ENCODE peak calls at places on chromosomes 1 and 21, in eight cellular contexts. W is HCT116, N is GM23338, B is upper lobe of left lung, C is HepG2, F is GM12878, Y is K562, R is Panc1. Q is an unnamed sample. For H3K4me1, the result is how much of the 10 kb centered on the place peaks cover.

GRCh38 chr1:219626865-219627264 is 14.0 kb upstream of the ZC3H11B start:
- ATAC-seq in R (no peak), N (no peak), C (no peak), F (no peak), W (no peak), B (no peak), Y (no peak), Q (no peak)

GRCh38 chr1:242826706-242827336 is 302.3 kb upstream of the PLD5 start:
- ATAC-seq in Y (no peak), B (no peak), F (no peak), N (no peak), R (no peak), C (no peak), W (no peak), Q (no peak)

GRCh38 chr1:56362994-56363770 is 216.2 kb downstream of the PLPP3 start:
- ATAC-seq in R (no peak), C (no peak), B (no peak), W (no peak), F (no peak), Y (no peak), N (no peak), Q (no peak)

GRCh38 chr1:38929476-38929875 is 12.2 kb downstream of the RHBDL2 start:
- ATAC-seq in W (no peak), F (peak), Y (no peak), R (peak), B (no peak), N (peak), C (no peak), Q (no peak)

GRCh38 chr1:51712590-51712989 is 95.7 kb downstream of the OSBPL9 start:
- ATAC-seq in C (no peak), Y (no peak), R (no peak), B (no peak), N (no peak), W (no peak), F (no peak), Q (no peak)

GRCh38 chr1:153728305-153729066 is 636 bp downstream of the INTS3 start:
- ATAC-seq in F (peak), R (no peak), W (no peak), B (peak), C (peak), Y (peak), N (peak), Q (peak)

GRCh38 chr21:24290151-24290833 is 1317.0 kb downstream of the MRPL39 start:
- ATAC-seq in C (no peak), F (peak), R (no peak), W (no peak), N (no peak), Y (no peak), B (no peak), Q (no peak)

GRCh38 chr1:190477687-190478192 is at the start of gene BRINP3:
- ATAC-seq in Y (no peak), W (peak), C (no peak), R (peak), F (no peak), N (no peak), B (no peak), Q (peak)

GRCh38 chr1:221965252-221965651 is 223.4 kb upstream of the DUSP10 start:
- ATAC-seq in W (no peak), N (no peak), F (no peak), Y (no peak), C (no peak), B (peak), R (no peak), Q (no peak)

GRCh38 chr1:194975913-194976312 is 1632.3 kb downstream of the KCNT2 start:
- ATAC-seq in R (peak), N (no peak), B (no peak), Y (no peak), C (no peak), W (peak), F (no peak), Q (no peak)

GRCh38 chr1:233372218-233373125 is 44.9 kb downstream of the MAP3K21 start:
- ATAC-seq in F (no peak), W (no peak), R (no peak), C (no peak), Y (no peak), B (no peak), N (no peak), Q (no peak)

GRCh38 chr1:99704356-99704816 is 58.5 kb downstream of the PALMD start:
- ATAC-seq in C (no peak), R (no peak), N (no peak), F (no peak), B (no peak), Y (peak), W (peak), Q (no peak)

GRCh38 chr1:170790651-170791071 is 126.7 kb downstream of the PRRX1 start:
- ATAC-seq in B (no peak), W (no peak), F (no peak), N (no peak), C (no peak), R (no peak), Y (no peak), Q (no peak)

GRCh38 chr21:25717491-25718139 is 17.1 kb downstream of the ATP5PF start:
- ATAC-seq in W (no peak), R (no peak), F (no peak), Y (peak), N (peak), C (no peak), B (no peak), Q (no peak)

GRCh38 chr1:209607102-209607794 is 23.7 kb downstream of the CAMK1G start:
- ATAC-seq in N (no peak), C (no peak), F (peak), W (no peak), Y (no peak), B (no peak), R (peak), Q (no peak)

GRCh38 chr1:21672478-21673276 is 3.5 kb upstream of the RAP1GAP start:
- ATAC-seq in N (no peak), B (no peak), C (no peak), Y (no peak), F (no peak), R (no peak), W (no peak), Q (no peak)

GRCh38 chr1:170340259-170340658 is 191.7 kb upstream of the GORAB start:
- ATAC-seq in R (no peak), F (no peak), C (no peak), Y (no peak), W (no peak), B (no peak), N (no peak), Q (no peak)

GRCh38 chr21:20856926-20857325 is 141.3 kb upstream of the NCAM2 start:
- ATAC-seq in C (no peak), W (no peak), F (no peak), B (no peak), Y (peak), N (no peak), R (no peak), Q (no peak)

GRCh38 chr1:16158993-16159831 is 3.3 kb upstream of the EPHA2 start:
- ATAC-seq in N (no peak), F (no peak), R (no peak), B (no peak), W (peak), Y (no peak), C (no peak), Q (no peak)

GRCh38 chr1:16163882-16164820 is 8.3 kb upstream of the EPHA2 start:
- ATAC-seq in B (no peak), R (peak), N (no peak), F (no peak), Y (peak), C (peak), W (peak), Q (peak)

GRCh38 chr1:16164821-16165364 is 9.0 kb upstream of the EPHA2 start:
- ATAC-seq in B (no peak), F (no peak), Y (no peak), C (peak), N (no peak), R (no peak), W (no peak), Q (no peak)

GRCh38 chr1:16162163-16162822 is 6.4 kb upstream of the EPHA2 start:
- ATAC-seq in N (peak), C (no peak), Y (peak), W (peak), R (peak), B (no peak), F (peak), Q (no peak)

DNA sequence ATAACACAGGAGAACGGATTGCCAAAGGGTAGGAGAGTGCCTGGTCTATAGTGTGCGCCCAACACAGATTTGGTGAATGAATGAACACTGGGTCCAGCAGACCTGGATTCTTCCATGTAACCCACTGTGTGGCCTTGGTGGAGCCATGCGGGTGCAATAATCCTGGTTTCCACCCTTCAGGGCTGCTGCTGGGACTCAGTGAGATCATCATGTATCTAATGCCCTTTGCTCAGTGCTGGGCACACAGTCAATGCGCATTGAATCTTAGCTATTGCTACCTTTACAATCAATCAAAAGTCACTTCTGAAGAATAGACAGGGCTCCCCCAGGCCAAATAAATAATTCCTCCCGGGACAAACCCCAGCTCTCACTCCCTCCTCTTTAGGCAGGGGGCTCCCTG is 5.8 kb upstream of the EPHA2 start:
- ATAC-seq in F (no peak), R (no peak), B (no peak), N (no peak), Y (no peak), C (no peak), W (no peak), Q (no peak)
- H3K4me1 ChIP-seq in F (under half), R (half or more), B (under half), N (under half), Y (under half), C (under half), W (half or more), Q (under half)

DNA sequence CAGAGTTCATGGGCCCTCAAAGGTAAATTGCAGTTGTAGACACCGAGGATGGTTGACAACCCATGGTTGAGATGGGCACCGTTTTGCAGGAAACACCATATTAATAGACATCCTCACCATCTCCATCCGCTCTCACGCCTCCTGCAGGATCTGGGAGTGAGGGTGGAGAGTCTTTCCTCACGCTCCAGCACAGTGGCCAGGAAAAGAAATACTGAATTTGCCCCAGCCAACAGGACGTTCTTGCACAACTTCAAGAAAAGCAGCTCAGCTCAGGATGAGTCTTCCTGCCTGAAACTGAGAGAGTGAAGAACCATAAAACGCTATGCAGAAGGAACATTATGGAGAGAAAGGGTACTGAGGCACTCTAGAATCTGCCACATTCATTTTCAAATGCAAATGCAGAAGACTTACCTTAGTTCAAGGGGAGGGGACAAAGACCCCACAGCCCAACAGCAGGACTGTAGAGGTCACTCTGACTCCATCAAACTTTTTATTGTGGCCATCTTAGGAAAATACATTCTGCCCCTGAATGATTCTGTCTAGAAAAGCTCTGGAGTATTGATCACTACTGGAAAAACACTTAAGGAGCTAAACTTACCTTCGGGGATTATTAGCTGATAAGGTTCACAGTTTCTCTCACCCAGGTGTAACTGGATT is 9.3 kb downstream of the SLAMF8 start:
- ATAC-seq in R (no peak), F (no peak), B (no peak), Y (peak), N (no peak), W (peak), C (no peak), Q (no peak)
- TF ChIP-seq POLR2AphosphoS5 in R (no peak), F (no peak), B (no peak), Y (no peak), N (no peak), W (no peak), C (no peak), Q (no peak)

GRCh38 chr1:162372159-162373071 is 4.2 kb downstream of the SPATA46 start:
- ATAC-seq in B (no peak), N (no peak), F (peak), Y (peak), W (no peak), R (no peak), C (peak), Q (no peak)
- H3K27ac ChIP-seq in B (no peak), N (no peak), F (no peak), Y (peak), W (no peak), R (no peak), C (no peak), Q (no peak)

DNA sequence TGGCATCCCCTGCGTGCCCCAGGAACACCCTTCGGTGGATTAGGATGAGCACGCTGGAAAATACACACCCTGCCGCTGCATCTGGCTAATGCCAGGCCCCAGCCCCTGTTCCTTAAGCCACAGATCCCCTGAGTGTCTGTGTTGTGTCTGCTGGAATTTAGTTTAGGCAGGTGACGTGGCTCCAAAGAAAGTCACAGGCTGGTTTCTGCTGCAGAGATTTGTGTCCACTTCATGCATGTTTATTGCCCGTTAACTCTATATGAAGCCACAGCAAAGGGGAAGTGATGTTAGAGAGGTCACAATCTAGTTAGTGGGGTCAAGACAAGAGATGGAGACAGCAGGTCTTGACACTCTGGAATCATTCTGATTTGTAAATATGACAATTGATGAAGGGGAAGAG is 120.1 kb upstream of the IRF2BP2 start:
- ATAC-seq in B (no peak), F (peak), W (no peak), N (no peak), C (no peak), Y (peak), R (no peak), Q (no peak)
- H3K4me1 ChIP-seq in B (under half), F (half or more), W (under half), N (under half), C (half or more), Y (half or more), R (under half), Q (under half)

DNA sequence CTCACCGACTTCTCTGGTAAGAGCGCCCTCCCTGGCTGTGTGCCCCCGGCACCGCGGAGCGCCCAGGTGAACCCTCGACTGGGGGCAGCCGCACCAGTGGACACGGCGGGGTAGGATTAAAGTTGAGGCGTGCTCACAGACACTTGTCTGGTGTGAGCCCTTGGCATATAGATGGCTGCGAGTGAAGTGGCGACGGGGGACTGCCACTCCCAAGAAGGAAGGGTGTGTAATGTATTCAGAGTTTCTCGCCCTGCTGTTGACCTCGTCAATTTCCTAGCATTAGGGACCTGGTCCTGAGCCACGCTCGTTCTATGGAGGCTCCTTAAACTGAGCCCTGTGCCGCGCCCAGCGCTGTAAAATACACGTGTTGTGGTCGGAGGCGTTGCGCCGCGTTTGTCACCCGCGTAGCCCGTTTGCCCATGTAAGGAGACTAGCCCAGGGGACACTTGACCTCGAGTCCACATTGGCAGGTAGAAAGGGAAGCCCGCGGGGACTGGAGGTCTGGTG is 545 bp downstream of the EVA1C start:
- ATAC-seq in R (peak), B (peak), F (no peak), C (peak), W (peak), Y (no peak), N (peak), Q (peak)
- TF ChIP-seq POLR2AphosphoS5 in R (no peak), B (peak), F (no peak), C (no peak), W (no peak), Y (no peak), N (no peak), Q (peak)

DNA sequence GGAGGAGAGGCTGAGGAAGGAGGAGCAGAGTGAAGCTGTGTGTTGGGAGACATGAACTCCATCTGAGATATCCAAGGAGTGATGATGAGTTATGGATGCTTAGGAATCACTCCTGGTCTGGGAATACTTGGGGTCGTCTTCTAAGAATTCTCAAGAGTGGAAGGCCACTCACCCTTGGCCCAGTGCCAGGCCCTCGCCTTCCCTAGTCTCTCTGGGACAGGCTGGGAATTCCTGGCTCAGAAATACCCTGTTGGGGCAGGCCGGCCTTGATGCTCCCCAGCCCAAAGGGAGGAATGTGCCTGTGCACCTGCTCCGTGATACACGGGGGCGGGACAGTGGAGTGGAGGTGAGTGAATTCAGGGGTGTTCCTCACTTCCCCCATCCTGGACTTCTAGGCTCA is 12.6 kb upstream of the LMNA start:
- ATAC-seq in B (no peak), Y (no peak), F (no peak), W (no peak), C (no peak), N (no peak), R (no peak), Q (no peak)
- H3K27ac ChIP-seq in B (no peak), Y (no peak), F (no peak), W (peak), C (no peak), N (no peak), R (no peak), Q (peak)

DNA sequence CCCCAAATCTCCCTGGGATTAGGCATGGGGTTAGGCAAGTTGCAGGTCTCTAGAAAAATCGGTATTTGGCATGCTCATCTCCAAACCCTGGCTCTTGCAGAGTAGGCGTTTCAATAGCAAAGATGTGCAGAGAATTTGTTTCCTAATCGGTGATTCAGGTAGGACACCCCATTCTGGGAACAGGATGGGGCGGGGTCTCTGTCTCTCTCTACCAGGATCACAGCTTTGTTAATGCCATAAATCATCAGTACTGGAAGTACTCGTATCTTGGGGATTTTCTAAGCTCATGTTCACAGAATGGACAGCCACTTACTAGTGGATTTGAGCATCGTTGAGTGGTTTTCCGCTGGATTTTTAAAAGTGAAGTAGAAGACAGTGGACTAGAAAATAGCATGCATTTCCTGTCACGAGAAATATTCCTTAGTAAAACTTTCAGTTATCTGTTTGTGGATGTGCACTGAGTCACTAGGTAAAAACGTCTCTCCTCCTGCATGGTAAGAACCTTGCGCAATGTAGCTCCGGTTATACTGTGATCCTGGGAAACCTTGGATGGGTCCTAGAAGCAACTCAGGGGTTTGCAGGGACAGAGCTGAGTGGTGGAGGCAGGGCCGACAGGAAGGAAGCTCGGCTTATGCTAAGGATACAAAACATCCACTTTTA is 5.1 kb downstream of the TMEM51 start:
- ATAC-seq in W (no peak), F (no peak), R (no peak), B (no peak), C (no peak), Y (no peak), N (no peak), Q (peak)
- H3K4me1 ChIP-seq in W (under half), F (under half), R (under half), B (under half), C (half or more), Y (under half), N (under half), Q (half or more)

DNA sequence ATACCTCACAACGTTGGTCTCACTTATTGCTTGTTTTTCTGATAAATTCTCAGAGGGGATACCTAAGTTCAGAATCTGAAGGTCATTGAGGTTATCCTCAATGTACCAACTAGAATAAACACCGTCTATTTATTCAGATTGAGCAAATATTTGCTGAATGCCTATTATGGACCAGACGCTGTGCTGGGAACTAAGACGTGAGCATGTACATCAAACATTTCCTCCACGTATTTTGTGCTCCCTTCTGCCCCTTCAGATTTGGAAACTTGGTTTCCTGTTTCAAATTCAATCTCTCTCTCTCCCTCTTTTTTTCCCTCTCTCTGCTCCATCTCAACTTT is 97.3 kb downstream of the SEC16B start:
- ATAC-seq in W (no peak), B (no peak), R (no peak), N (no peak), C (peak), F (no peak), Y (no peak), Q (no peak)
- TF ChIP-seq POLR2AphosphoS5 in W (no peak), B (no peak), R (no peak), N (no peak), C (no peak), F (no peak), Y (no peak), Q (no peak)

GRCh38 chr1:11691928-11692711 is 610 bp downstream of the DRAXIN start:
- ATAC-seq in B (no peak), Y (no peak), F (no peak), N (peak), R (no peak), W (no peak), C (no peak), Q (no peak)
- H3K27ac ChIP-seq in B (no peak), Y (no peak), F (no peak), N (peak), R (no peak), W (no peak), C (no peak), Q (no peak)